ENCODE peak calls at places on chromosomes 2 and 18, in seven cellular contexts. A is Caco-2, G is neuronal stem cell, F is small intestine, W is tibial nerve, X is heart left ventricle, O is hepatocyte. B is an unnamed sample. For H3K27me3 and H3K4me1, the result is how much of the 10 kb centered on the place peaks cover.

GRCh38 chr2:239114119-239114581 is 266.3 kb downstream of the TWIST2 start:
- DNase-seq in F (peak), W (no peak), X (no peak), O (peak), A (no peak), G (no peak), B (peak)

GRCh38 chr2:23705771-23706612 is 220.9 kb downstream of the ATAD2B start:
- DNase-seq in X (no peak), A (no peak), G (no peak), W (no peak), F (no peak), O (no peak), B (no peak)

GRCh38 chr2:70561893-70562292 is 8.3 kb upstream of the TGFA start:
- DNase-seq in F (no peak), X (no peak), O (no peak), W (no peak), A (no peak), G (no peak), B (no peak)

GRCh38 chr18:42508683-42509347 is 553.8 kb downstream of the PIK3C3 start:
- DNase-seq in F (no peak), O (no peak), X (no peak), A (no peak), G (no peak), W (no peak), B (no peak)

GRCh38 chr2:67165141-67165990 is 231.8 kb upstream of the ETAA1 start:
- DNase-seq in G (no peak), O (no peak), X (no peak), F (no peak), W (no peak), A (no peak), B (no peak)

GRCh38 chr2:222561817-222562424 is 94.0 kb downstream of the FARSB start:
- DNase-seq in O (peak), W (no peak), G (peak), X (peak), F (peak), A (no peak), B (peak)

GRCh38 chr2:177281400-177282021 is 17.0 kb upstream of the NFE2L2 start:
- DNase-seq in A (no peak), W (no peak), X (no peak), F (no peak), G (no peak), O (no peak), B (no peak)

GRCh38 chr2:127072970-127073369 is 34.0 kb downstream of the BIN1 start:
- DNase-seq in X (no peak), W (no peak), F (no peak), A (no peak), O (no peak), G (no peak), B (no peak)

GRCh38 chr2:26651458-26652155 is 10.4 kb upstream of the CIB4 start:
- DNase-seq in W (no peak), O (no peak), X (no peak), F (no peak), G (no peak), A (no peak), B (no peak)

GRCh38 chr2:23988371-23988770 is 21.5 kb upstream of the MFSD2B start:
- DNase-seq in O (no peak), X (no peak), W (no peak), A (no peak), F (peak), G (no peak), B (peak)

GRCh38 chr2:145851730-145852129 is 1331.8 kb upstream of the ZEB2 start:
- DNase-seq in O (no peak), W (no peak), A (no peak), G (no peak), X (no peak), F (no peak), B (no peak)

GRCh38 chr18:80252136-80252535 is 4.8 kb upstream of the PARD6G start:
- DNase-seq in F (no peak), O (peak), G (no peak), W (no peak), A (no peak), X (no peak), B (no peak)

GRCh38 chr2:224958466-224958857 is 83.8 kb downstream of the DOCK10 start:
- DNase-seq in X (no peak), F (no peak), W (no peak), G (no peak), O (peak), A (no peak), B (no peak)

GRCh38 chr2:144234115-144234772 is 285.7 kb downstream of the ZEB2 start:
- DNase-seq in G (no peak), F (no peak), W (no peak), O (no peak), X (no peak), A (no peak), B (no peak)

GRCh38 chr2:209773377-209773776 is 1.7 kb downstream of the UNC80 start:
- DNase-seq in F (peak), A (no peak), O (no peak), W (no peak), G (no peak), X (no peak), B (no peak)

GRCh38 chr2:111121028-111121872 is 536 bp downstream of the BCL2L11 start:
- DNase-seq in G (peak), F (peak), W (peak), X (peak), A (peak), O (peak), B (peak)

GRCh38 chr2:94993176-94994062 is 32.1 kb upstream of the MAL start:
- DNase-seq in F (no peak), A (no peak), X (no peak), O (no peak), W (no peak), G (no peak), B (no peak)

GRCh38 chr2:74212702-74213410 is 14.4 kb downstream of the MTHFD2 start:
- DNase-seq in X (no peak), O (no peak), A (no peak), G (no peak), W (no peak), F (no peak), B (no peak)

GRCh38 chr2:81600088-81600487 is 1295.5 kb upstream of the LRRTM1 start:
- DNase-seq in F (no peak), A (no peak), X (no peak), G (no peak), O (no peak), W (no peak), B (no peak)

GRCh38 chr2:108620656-108621055 is 86.4 kb downstream of the LIMS1 start:
- DNase-seq in A (no peak), W (no peak), O (no peak), X (no peak), G (no peak), F (no peak), B (peak)

GRCh38 chr18:28039078-28039477 is 137.9 kb downstream of the CDH2 start:
- DNase-seq in A (no peak), X (no peak), O (peak), W (no peak), G (no peak), F (no peak), B (no peak)

GRCh38 chr2:239260546-239261327 is 140.1 kb downstream of the HDAC4 start:
- DNase-seq in G (no peak), A (no peak), W (no peak), X (no peak), F (no peak), O (no peak), B (no peak)

GRCh38 chr2:200171761-200172482 is 134.6 kb upstream of the SPATS2L start:
- DNase-seq in W (no peak), G (no peak), F (peak), A (no peak), O (peak), X (no peak), B (no peak)

GRCh38 chr2:200737585-200737984 is 74.1 kb upstream of the BZW1 start:
- DNase-seq in A (no peak), F (no peak), W (no peak), G (no peak), X (no peak), O (no peak), B (no peak)

GRCh38 chr2:240570531-240571313 is 2.4 kb downstream of the RNPEPL1 start:
- DNase-seq in G (no peak), F (no peak), X (no peak), W (peak), O (no peak), A (peak), B (no peak)

GRCh38 chr2:224601923-224602322 is 16.8 kb upstream of the CUL3 start:
- DNase-seq in G (no peak), A (no peak), W (no peak), O (no peak), F (no peak), X (no peak), B (no peak)

GRCh38 chr2:86498468-86499260 is 57.5 kb downstream of the KDM3A start:
- DNase-seq in F (no peak), O (no peak), G (no peak), A (no peak), W (no peak), X (no peak), B (no peak)

GRCh38 chr2:6864938-6865345 is 765 bp downstream of the CMPK2 start:
- DNase-seq in W (no peak), F (peak), O (no peak), X (peak), A (no peak), G (no peak), B (peak)

GRCh38 chr2:165328272-165328671 is 89.1 kb downstream of the SCN2A start:
- DNase-seq in O (no peak), G (no peak), A (no peak), W (no peak), F (no peak), X (no peak), B (no peak)

GRCh38 chr2:238231251-238231793 is 8.5 kb downstream of the HES6 start:
- DNase-seq in F (peak), W (peak), X (peak), A (no peak), O (peak), G (peak), B (no peak)

GRCh38 chr18:22165603-22166069 is 3.8 kb upstream of the GATA6 start:
- DNase-seq in F (no peak), O (peak), W (no peak), G (no peak), X (no peak), A (no peak), B (no peak)

GRCh38 chr2:62197017-62197586 is 1.2 kb downstream of the B3GNT2 start:
- DNase-seq in O (peak), X (no peak), W (no peak), A (no peak), G (peak), F (peak), B (no peak)

GRCh38 chr18:13295894-13296293 is 77.3 kb downstream of the LDLRAD4 start:
- DNase-seq in O (no peak), G (no peak), X (no peak), F (no peak), W (no peak), A (no peak), B (no peak)

GRCh38 chr2:70557171-70557838 is 3.7 kb upstream of the TGFA start:
- DNase-seq in O (peak), W (no peak), A (peak), F (peak), X (no peak), G (no peak), B (no peak)

GRCh38 chr2:11389551-11390528 is 45.4 kb upstream of the ROCK2 start:
- DNase-seq in O (peak), A (no peak), G (no peak), F (peak), W (no peak), X (no peak), B (no peak)

GRCh38 chr2:37324536-37324785 is 172 bp downstream of the PRKD3 start:
- DNase-seq in W (peak), A (peak), O (peak), F (no peak), G (peak), X (peak), B (no peak)

GRCh38 chr2:216617159-216617815 is 15.9 kb upstream of the IGFBP2 start:
- DNase-seq in A (no peak), X (no peak), W (no peak), G (no peak), O (no peak), F (no peak), B (no peak)

GRCh38 chr2:61320181-61320580 is 150.7 kb downstream of the USP34 start:
- DNase-seq in O (no peak), W (no peak), X (no peak), A (no peak), F (no peak), G (no peak), B (no peak)

GRCh38 chr2:230905448-230906430 is 19.3 kb downstream of the GPR55 start:
- DNase-seq in F (no peak), G (no peak), O (peak), A (peak), W (no peak), X (no peak), B (no peak)

GRCh38 chr18:36454848-36455458 is 157.4 kb downstream of the FHOD3 start:
- DNase-seq in A (no peak), X (no peak), G (no peak), O (no peak), W (no peak), F (no peak), B (no peak)

DNA sequence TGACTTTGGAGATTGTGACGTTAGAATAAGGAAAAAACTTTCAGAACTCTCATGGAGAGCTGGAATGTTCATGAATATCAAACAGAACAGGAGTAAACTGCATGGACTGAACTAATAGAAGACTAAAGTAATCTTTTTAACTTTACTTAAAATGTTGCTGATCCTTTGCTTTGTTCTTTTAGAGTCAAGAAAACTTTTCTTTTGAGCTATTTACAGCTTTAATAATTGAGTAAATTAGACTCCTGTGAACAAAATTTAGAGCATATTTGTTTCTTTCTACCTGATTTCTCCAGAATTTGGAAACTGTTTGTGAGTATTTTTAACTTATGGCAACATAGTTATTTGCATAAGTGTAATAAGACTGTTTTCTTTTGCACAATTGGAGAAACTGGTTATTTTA is 146.3 kb downstream of the CDCA7 start:
- DNase-seq in X (no peak), G (no peak), W (no peak), A (no peak), O (no peak), F (no peak), B (no peak)
- H3K27me3 ChIP-seq in X (under half), G (under half), W (under half), A (under half), O (under half), F (under half), B (under half)

GRCh38 chr18:2856499-2856898 is 9.7 kb downstream of the EMILIN2 start:
- DNase-seq in O (no peak), F (no peak), A (no peak), G (no peak), X (no peak), W (no peak), B (no peak)

GRCh38 chr18:2853926-2854664 is 7.3 kb downstream of the EMILIN2 start:
- DNase-seq in G (no peak), F (no peak), O (peak), W (no peak), A (peak), X (no peak), B (no peak)

GRCh38 chr18:2854871-2855270 is 8.1 kb downstream of the EMILIN2 start:
- DNase-seq in O (no peak), G (no peak), F (no peak), A (no peak), W (no peak), X (no peak), B (no peak)

GRCh38 chr18:2855560-2856350 is 8.9 kb downstream of the EMILIN2 start:
- DNase-seq in A (peak), X (no peak), F (no peak), O (peak), G (no peak), W (no peak), B (no peak)

GRCh38 chr18:2857491-2858063 is 10.8 kb downstream of the EMILIN2 start:
- DNase-seq in W (peak), O (peak), A (no peak), X (peak), F (no peak), G (no peak), B (peak)
- H3K4me3 ChIP-seq in W (no peak), O (no peak), A (no peak), X (peak), F (no peak), G (no peak), B (no peak)

DNA sequence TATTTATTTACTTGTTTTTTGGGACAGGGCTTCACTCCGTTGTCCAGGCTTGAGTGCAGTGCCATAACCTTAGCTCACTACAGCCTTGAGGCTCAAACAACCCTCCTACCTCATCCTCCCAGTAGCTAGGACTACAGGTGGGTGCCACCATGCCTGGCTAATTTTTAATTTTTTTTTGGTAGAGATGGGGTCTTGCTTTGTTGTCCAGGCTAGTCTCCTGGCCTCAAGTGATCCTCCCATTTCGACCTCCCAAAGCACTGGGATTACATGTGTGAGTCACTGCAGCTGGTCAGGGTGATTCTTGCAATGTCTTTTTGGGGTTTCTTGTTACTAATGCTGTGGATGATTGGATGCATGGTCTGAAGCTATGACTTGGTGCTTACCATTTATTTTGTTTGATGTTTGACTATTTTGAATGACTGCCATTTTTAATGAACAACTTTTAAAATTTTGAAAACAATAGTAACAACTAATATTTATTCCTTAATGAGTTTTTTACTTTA is 6.5 kb downstream of the CERS6 start:
- DNase-seq in X (no peak), O (no peak), W (no peak), G (no peak), A (no peak), F (no peak), B (no peak)
- H3K4me1 ChIP-seq in X (under half), O (under half), W (under half), G (under half), A (under half), F (under half), B (under half)

GRCh38 chr18:5894215-5894612 is 1.1 kb downstream of the TMEM200C start:
- DNase-seq in W (no peak), X (no peak), O (no peak), F (no peak), G (peak), A (no peak), B (no peak)

GRCh38 chr18:5895886-5896740 is 791 bp upstream of the TMEM200C start:
- DNase-seq in X (peak), G (peak), F (no peak), A (no peak), W (no peak), O (peak), B (no peak)

GRCh38 chr18:5892772-5893431 is 2.4 kb downstream of the TMEM200C start:
- DNase-seq in A (no peak), W (no peak), F (no peak), G (no peak), X (no peak), O (no peak), B (no peak)

GRCh38 chr18:5895300-5895885 is at the start of gene TMEM200C:
- DNase-seq in X (peak), F (no peak), A (no peak), O (peak), W (no peak), G (peak), B (no peak)

DNA sequence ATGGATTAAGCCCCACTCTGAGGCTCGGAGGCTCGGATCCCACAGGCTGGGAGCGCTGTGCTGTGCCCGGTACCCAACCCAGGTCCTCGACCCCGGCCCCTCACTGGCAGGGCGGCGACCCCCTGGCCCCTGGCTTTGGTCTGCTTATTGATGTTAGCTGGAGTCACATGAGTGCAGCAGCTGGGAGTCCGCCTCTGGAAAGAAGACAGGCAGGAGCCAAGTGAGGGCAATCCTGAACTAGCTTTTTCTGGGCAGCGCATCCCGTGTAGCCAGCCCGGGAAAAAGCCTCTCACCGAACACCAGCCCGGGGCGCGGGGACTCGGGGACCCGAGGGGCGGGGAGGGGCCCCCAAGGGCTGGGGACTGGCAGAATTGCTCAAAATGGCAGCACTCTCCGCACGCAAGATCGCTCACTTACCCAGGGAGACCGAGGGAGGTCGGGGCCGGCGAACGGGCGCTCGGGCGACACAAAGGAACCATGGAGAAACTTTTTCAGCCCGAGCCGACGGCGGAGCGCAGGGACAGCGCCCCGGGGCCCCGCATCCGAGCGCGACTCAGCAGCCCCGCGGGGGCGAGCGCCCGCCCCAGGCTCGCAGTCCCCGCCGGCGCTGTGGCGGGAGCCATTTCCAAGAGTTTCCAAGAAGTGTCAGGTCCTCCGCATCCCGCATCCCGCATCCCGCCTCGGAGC is 566 bp downstream of the TMEM200C start:
- DNase-seq in F (no peak), X (peak), O (no peak), G (peak), A (no peak), W (no peak), B (no peak)
- H3K27me3 ChIP-seq in F (under half), X (half or more), O (half or more), G (under half), A (under half), W (under half), B (half or more)

GRCh38 chr2:10301946-10302478 is 692 bp upstream of the HPCAL1 start:
- DNase-seq in F (no peak), G (no peak), X (no peak), W (no peak), A (no peak), O (peak), B (no peak)
- H3K4me3 ChIP-seq in F (peak), G (peak), X (peak), W (peak), A (peak), O (peak), B (peak)

DNA sequence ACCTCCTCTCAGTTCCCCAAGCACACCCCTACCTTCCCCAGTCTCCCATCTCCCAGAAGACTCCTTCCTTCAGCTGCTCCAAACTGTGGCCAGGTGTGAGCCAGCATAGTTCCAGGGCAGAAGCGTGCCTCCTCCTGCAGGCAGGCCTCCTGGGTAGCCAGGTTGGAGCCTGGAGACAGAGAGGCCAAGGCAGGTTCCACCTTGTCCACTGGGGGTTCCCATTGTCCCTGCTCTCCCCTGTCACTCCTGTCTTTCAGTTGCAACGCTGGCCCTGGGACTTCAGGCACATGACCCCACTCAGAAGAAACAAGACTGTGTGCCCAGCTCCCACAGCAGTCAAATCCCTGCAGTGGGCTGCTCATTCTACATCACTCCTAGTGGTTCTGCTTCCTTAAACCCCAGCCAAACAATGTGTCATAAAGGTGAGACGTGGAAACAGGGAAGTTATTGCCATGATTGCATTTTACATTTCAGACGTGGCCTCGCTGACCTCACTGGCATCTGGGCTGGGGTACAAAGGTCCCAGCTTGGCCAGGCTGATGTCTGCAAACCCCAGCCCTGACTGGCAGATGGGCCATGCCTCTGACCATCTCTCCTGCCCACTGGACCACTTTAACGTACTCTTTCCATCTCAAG is 96.5 kb upstream of the BOD1L2 start:
- DNase-seq in O (peak), G (no peak), F (peak), A (no peak), X (no peak), W (no peak), B (no peak)
- H3K4me1 ChIP-seq in O (under half), G (under half), F (under half), A (under half), X (under half), W (under half), B (under half)

B was measured in A673.